ENCODE peak calls at places on chromosomes 4 and X, in seven cellular contexts. J, D, E, X, L, O and F are unnamed samples.

GRCh38 chr4:7902826-7903225 is 36.8 kb downstream of the AFAP1 start:
- DNase-seq in J (no peak), D (no peak), E (no peak), X (no peak), L (no peak), O (no peak), F (no peak)

GRCh38 chr4:115360441-115360840 is 247.0 kb upstream of the NDST4 start:
- DNase-seq in J (no peak), D (no peak), E (peak; percentile 11), X (no peak), L (no peak), O (peak; percentile 56), F (no peak)

GRCh38 chr4:100548209-100548579 is 30.4 kb upstream of the EMCN start:
- DNase-seq in J (no peak), D (no peak), E (no peak), X (no peak), L (no peak), O (no peak), F (no peak)

GRCh38 chrX:129193357-129193756 is 329.9 kb downstream of the SMARCA1 start:
- DNase-seq in J (no peak), D (no peak), E (peak; percentile 19), X (no peak), L (no peak), O (no peak), F (no peak)

GRCh38 chr4:173151496-173151895 is 17.1 kb upstream of the GALNT7 start:
- DNase-seq in J (no peak), D (no peak), E (no peak), X (no peak), L (no peak), O (no peak), F (no peak)

GRCh38 chr4:152815078-152815477 is 35.3 kb downstream of the ARFIP1 start:
- DNase-seq in J (no peak), D (no peak), E (no peak), X (no peak), L (no peak), O (peak; percentile 79), F (no peak)

GRCh38 chr4:46931981-46932380 is 22.9 kb upstream of the COX7B2 start:
- DNase-seq in J (no peak), D (peak; percentile 8), E (no peak), X (peak; percentile 1), L (peak; percentile 74), O (peak; percentile 8), F (peak; percentile 38)

GRCh38 chr4:21749936-21750335 is 198.6 kb downstream of the KCNIP4 start:
- DNase-seq in J (no peak), D (no peak), E (no peak), X (no peak), L (no peak), O (no peak), F (no peak)

GRCh38 chrX:26778320-26778888 is 562.4 kb downstream of the MAGEB5 start:
- DNase-seq in J (no peak), D (no peak), E (no peak), X (no peak), L (peak; percentile 35), O (no peak), F (no peak)

GRCh38 chr4:42768125-42768748 is 111.3 kb upstream of the ATP8A1 start:
- DNase-seq in J (no peak), D (no peak), E (no peak), X (no peak), L (no peak), O (no peak), F (no peak)

GRCh38 chr4:55407119-55407518 is 11.4 kb downstream of the TMEM165 start:
- DNase-seq in J (no peak), D (no peak), E (no peak), X (no peak), L (no peak), O (no peak), F (no peak)

GRCh38 chr4:146255874-146256273 is 41.5 kb downstream of the REELD1 start:
- DNase-seq in J (no peak), D (peak; percentile 45), E (no peak), X (no peak), L (no peak), O (no peak), F (no peak)

GRCh38 chr4:41590591-41590990 is 52.6 kb downstream of the LIMCH1 start:
- DNase-seq in J (no peak), D (no peak), E (no peak), X (no peak), L (no peak), O (no peak), F (no peak)

GRCh38 chr4:108007984-108008383 is 18.3 kb downstream of the HADH start:
- DNase-seq in J (no peak), D (no peak), E (no peak), X (no peak), L (no peak), O (no peak), F (no peak)

GRCh38 chrX:50066318-50066937 is 134.4 kb downstream of the AKAP4 start:
- DNase-seq in J (no peak), D (no peak), E (no peak), X (no peak), L (no peak), O (no peak), F (no peak)

GRCh38 chr4:168655182-168655581 is 158.3 kb downstream of the PALLD start:
- DNase-seq in J (no peak), D (no peak), E (no peak), X (no peak), L (peak; percentile 31), O (no peak), F (no peak)

GRCh38 chr4:128810871-128811570 is 1.5 kb downstream of the JADE1 start:
- DNase-seq in J (peak; percentile 83), D (peak; percentile 79), E (peak; percentile 82), X (peak; percentile 86), L (peak; percentile 90), O (peak; percentile 89), F (peak; percentile 70)

GRCh38 chr4:116180056-116180690 is 905.2 kb downstream of the TRAM1L1 start:
- DNase-seq in J (no peak), D (peak; percentile 5), E (peak; percentile 11), X (no peak), L (peak; percentile 70), O (no peak), F (no peak)

GRCh38 chr4:145545538-145546224 is 64.0 kb downstream of the SMAD1 start:
- DNase-seq in J (no peak), D (peak; percentile 52), E (peak; percentile 1), X (no peak), L (peak; percentile 56), O (peak; percentile 69), F (no peak)

GRCh38 chr4:41747230-41748055 is 1.1 kb downstream of the PHOX2B start:
- DNase-seq in J (no peak), D (no peak), E (no peak), X (no peak), L (no peak), O (no peak), F (no peak)

GRCh38 chr4:105352826-105353225 is 121.0 kb downstream of the PPA2 start:
- DNase-seq in J (no peak), D (no peak), E (no peak), X (no peak), L (peak; percentile 65), O (no peak), F (no peak)

GRCh38 chr4:185128272-185129119 is 14.6 kb upstream of the SLC25A4 start:
- DNase-seq in J (peak; percentile 17), D (peak; percentile 41), E (peak; percentile 23), X (peak; percentile 41), L (no peak), O (no peak), F (peak; percentile 12)

GRCh38 chr4:180538384-180539052 is 1704.7 kb upstream of the TENM3 start:
- DNase-seq in J (no peak), D (no peak), E (no peak), X (no peak), L (peak; percentile 75), O (no peak), F (no peak)

GRCh38 chrX:48826876-48827653 is 752 bp downstream of the ERAS start:
- DNase-seq in J (no peak), D (no peak), E (no peak), X (no peak), L (no peak), O (no peak), F (no peak)

GRCh38 chr4:82519072-82519471 is 42.7 kb downstream of the TMEM150C start:
- DNase-seq in J (no peak), D (no peak), E (no peak), X (no peak), L (no peak), O (no peak), F (no peak)